ENCODE peak calls at places on chromosomes 11 and 22, in five cellular contexts. X is A549, K is IMR-90, R is K562, L is H1. V is an unnamed sample.

GRCh38 chr22:46143491-46144147 is 6.7 kb upstream of the PPARA start:
- DNase-seq in X (no peak), R (no peak), K (no peak), L (no peak), V (no peak)

GRCh38 chr11:97965849-97966646 is 1054.7 kb upstream of the CNTN5 start:
- DNase-seq in X (no peak), R (no peak), K (peak), L (no peak), V (no peak)

GRCh38 chr11:129694966-129695365 is 120.7 kb upstream of the TMEM45B start:
- DNase-seq in R (no peak), K (no peak), X (no peak), L (no peak), V (no peak)

GRCh38 chr11:69261116-69261515 is 32.8 kb upstream of the MYEOV start:
- DNase-seq in K (no peak), X (no peak), R (no peak), L (no peak), V (peak)

GRCh38 chr22:40178417-40179409 is 988 bp downstream of the TNRC6B start:
- DNase-seq in K (peak), L (no peak), R (no peak), X (no peak), V (peak)

GRCh38 chr22:29733362-29734322 is 13.8 kb downstream of the CABP7 start:
- DNase-seq in L (no peak), X (no peak), K (no peak), R (no peak), V (no peak)

GRCh38 chr22:49869091-49869830 is 15.6 kb downstream of the ZBED4 start:
- DNase-seq in L (no peak), X (no peak), R (no peak), K (no peak), V (no peak)

GRCh38 chr11:8219257-8220021 is 44.2 kb downstream of the LMO1 start:
- DNase-seq in X (peak), L (no peak), K (peak), R (peak), V (peak)

GRCh38 chr22:32850591-32851517 is 49.3 kb downstream of the TIMP3 start:
- DNase-seq in L (no peak), X (no peak), K (no peak), R (no peak), V (no peak)

GRCh38 chr22:21707677-21708076 is 27.9 kb downstream of the YPEL1 start:
- DNase-seq in L (no peak), R (peak), X (no peak), K (peak), V (no peak)

GRCh38 chr11:117861151-117862018 is 15.1 kb downstream of the FXYD6 start:
- DNase-seq in R (no peak), X (no peak), L (peak), K (no peak), V (no peak)

GRCh38 chr22:48185071-48185470 is 1422.6 kb downstream of the TBC1D22A start:
- DNase-seq in R (no peak), X (no peak), K (no peak), L (no peak), V (no peak)

GRCh38 chr11:70660889-70661197 is 262.5 kb downstream of the CTTN start:
- DNase-seq in R (no peak), L (no peak), X (no peak), K (no peak), V (no peak)

GRCh38 chr11:70860855-70861254 is 391.5 kb downstream of the SHANK2 start:
- DNase-seq in X (no peak), L (no peak), K (no peak), R (no peak), V (no peak)

GRCh38 chr22:36862251-36863242 is 1.7 kb downstream of the NCF4 start:
- DNase-seq in R (no peak), L (no peak), X (no peak), K (no peak), V (no peak)

GRCh38 chr11:110034816-110035215 is 58.4 kb upstream of the ZC3H12C start:
- DNase-seq in R (no peak), L (no peak), K (no peak), X (no peak), V (no peak)

GRCh38 chr11:34343153-34343552 is 14.7 kb downstream of the ABTB2 start:
- DNase-seq in L (no peak), X (peak), K (peak), R (no peak), V (no peak)

GRCh38 chr11:71504526-71504925 is 22.5 kb upstream of the KRTAP5-7 start:
- DNase-seq in R (no peak), L (no peak), K (no peak), X (no peak), V (no peak)

GRCh38 chr22:33658775-33659174 is 261.5 kb downstream of the LARGE1 start:
- DNase-seq in L (no peak), K (peak), X (no peak), R (no peak), V (no peak)

GRCh38 chr22:16608931-16609330 is 16.3 kb upstream of the CCT8L2 start:
- DNase-seq in R (peak), K (no peak), X (no peak), L (no peak), V (no peak)

GRCh38 chr11:70104961-70105360 is 26.8 kb downstream of the ANO1 start:
- DNase-seq in K (no peak), R (no peak), X (no peak), L (no peak), V (no peak)

GRCh38 chr11:66467756-66468155 is 1.1 kb downstream of the PELI3 start:
- DNase-seq in L (no peak), K (no peak), X (no peak), R (no peak), V (no peak)
- TF ChIP-seq MAFK in L (no peak), K (no peak), X (no peak), R (no peak), V (no peak)

DNA sequence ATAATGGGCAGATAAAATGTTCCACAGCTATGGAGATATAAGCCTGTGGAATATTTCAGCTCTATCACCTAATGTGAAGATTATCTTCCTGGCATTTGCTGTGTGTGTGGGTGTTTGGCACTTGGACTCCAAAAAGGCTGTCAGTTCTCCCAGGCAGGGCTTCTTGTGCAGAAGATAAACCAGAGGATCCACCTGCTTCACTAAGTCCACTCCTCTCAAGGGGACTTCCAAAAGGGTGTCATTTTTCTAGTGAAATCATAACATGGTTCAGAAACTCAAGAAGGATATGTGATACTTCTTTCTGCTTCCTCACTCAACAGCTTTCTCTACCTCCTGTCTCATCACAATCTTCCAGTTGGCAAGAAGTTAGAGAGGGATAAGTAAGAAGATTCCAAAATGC is 206.2 kb upstream of the MTMR2 start:
- DNase-seq in R (no peak), L (no peak), X (no peak), K (no peak), V (no peak)
- TF ChIP-seq MAFK in R (no peak), L (no peak), X (no peak), K (no peak), V (no peak)

GRCh38 chr22:42866100-42866499 is 9.0 kb upstream of the ARFGAP3 start:
- DNase-seq in K (no peak), X (no peak), L (no peak), R (no peak), V (no peak)
- TF ChIP-seq MAFK in K (no peak), X (no peak), L (no peak), R (no peak), V (no peak)

GRCh38 chr22:35424081-35424480 is 24.1 kb downstream of the MCM5 start:
- DNase-seq in X (no peak), K (no peak), R (no peak), L (no peak), V (no peak)

GRCh38 chr22:35426801-35427140 is 26.8 kb downstream of the MCM5 start:
- DNase-seq in X (no peak), L (no peak), K (no peak), R (no peak), V (no peak)

GRCh38 chr22:35425546-35425945 is 25.6 kb downstream of the MCM5 start:
- DNase-seq in K (no peak), L (no peak), X (no peak), R (no peak), V (no peak)

GRCh38 chr22:35424761-35425160 is 24.8 kb downstream of the MCM5 start:
- DNase-seq in L (no peak), X (no peak), R (no peak), K (no peak), V (no peak)

GRCh38 chr22:35425971-35426800 is 26.2 kb downstream of the MCM5 start:
- DNase-seq in L (no peak), X (no peak), K (peak), R (no peak), V (no peak)
- TF ChIP-seq MAFK in L (no peak), X (no peak), K (no peak), R (no peak), V (no peak)

DNA sequence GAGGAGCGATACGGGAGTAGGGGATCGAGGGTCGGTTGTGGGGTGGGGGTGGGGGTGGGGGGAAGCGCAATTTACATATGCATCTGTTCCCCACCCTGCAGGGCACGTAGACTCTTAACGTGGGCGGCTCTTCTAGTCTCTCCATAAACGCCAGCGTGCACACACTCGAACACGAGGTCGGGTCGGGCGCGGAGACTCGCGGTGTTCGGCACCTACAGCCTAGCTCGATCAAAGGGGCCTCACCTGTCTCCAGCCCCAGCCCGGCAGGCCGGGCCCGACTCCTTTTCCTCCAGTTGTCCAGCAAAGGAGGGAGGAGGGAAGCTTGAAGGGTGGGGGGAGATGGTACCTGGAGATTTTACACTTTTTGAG is 535 bp downstream of the DCUN1D5 start:
- DNase-seq in K (peak), X (peak), L (no peak), R (no peak), V (peak)
- TF ChIP-seq MAFK in K (no peak), X (no peak), L (no peak), R (no peak), V (no peak)

GRCh38 chr11:2527621-2528291 is 82.9 kb downstream of the KCNQ1 start:
- DNase-seq in L (no peak), R (no peak), K (no peak), X (no peak), V (no peak)

GRCh38 chr11:2524446-2525165 is 79.8 kb downstream of the KCNQ1 start:
- DNase-seq in K (no peak), R (no peak), L (no peak), X (no peak), V (no peak)

GRCh38 chr11:2526808-2527381 is 82.1 kb downstream of the KCNQ1 start:
- DNase-seq in R (peak), X (no peak), K (no peak), L (no peak), V (no peak)

GRCh38 chr11:2525166-2525861 is 80.5 kb downstream of the KCNQ1 start:
- DNase-seq in K (no peak), X (no peak), R (no peak), L (no peak), V (no peak)

DNA sequence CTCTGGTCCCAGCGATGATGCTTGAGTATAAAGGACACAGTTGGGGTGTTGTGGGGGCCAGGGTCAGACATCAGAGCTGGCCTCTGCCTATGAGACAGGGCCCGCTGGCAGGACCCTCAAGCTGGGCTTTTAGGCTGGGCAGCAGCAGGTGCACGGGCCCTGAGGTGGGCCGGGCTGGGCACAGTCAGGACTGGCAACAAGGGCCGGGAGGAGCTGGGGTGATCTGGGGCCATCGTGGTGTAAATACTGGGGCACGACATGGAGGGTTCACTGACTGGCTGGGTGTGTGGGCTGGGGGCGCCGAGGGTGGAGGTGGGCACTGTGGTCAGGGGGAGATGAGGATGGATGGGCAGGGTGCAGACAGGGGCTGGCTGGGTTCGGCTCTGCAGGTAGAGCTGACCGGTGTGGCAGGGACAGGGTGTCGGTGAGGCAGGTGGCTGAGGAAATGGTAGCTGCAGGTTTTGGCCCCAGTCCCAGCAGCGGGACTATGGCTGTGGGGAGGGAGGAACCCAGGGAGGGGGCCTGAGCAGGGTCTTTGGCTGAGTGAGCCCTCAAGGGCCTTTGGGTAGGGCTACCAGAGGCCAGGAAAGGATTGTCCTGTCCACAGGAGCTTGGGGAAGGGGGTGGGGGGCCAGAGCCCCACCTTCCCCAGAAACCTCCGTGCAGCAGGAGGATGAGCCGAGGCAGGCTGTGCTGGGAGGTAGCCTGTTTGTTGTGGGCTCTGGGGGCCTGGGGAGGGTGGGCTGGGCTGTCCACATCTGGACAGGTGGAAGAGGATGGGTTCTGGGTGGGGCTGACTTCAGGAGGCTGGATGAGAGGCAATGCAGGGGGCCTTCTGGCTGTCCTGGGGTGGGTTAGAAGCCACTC is 81.4 kb downstream of the KCNQ1 start:
- DNase-seq in X (no peak), K (no peak), L (no peak), R (no peak), V (no peak)
- TF ChIP-seq MAFK in X (no peak), K (no peak), L (no peak), R (no peak), V (no peak)

GRCh38 chr22:44672632-44673031 is 29.4 kb upstream of the PRR5 start:
- DNase-seq in R (no peak), L (no peak), K (no peak), X (no peak), V (no peak)
- TF ChIP-seq MAFK in R (no peak), L (no peak), K (no peak), X (no peak), V (no peak)

GRCh38 chr11:44847316-44847715 is 103.4 kb downstream of the TP53I11 start:
- DNase-seq in X (no peak), K (no peak), L (no peak), R (no peak), V (no peak)

GRCh38 chr11:44846852-44847251 is 103.8 kb downstream of the TP53I11 start:
- DNase-seq in L (no peak), R (no peak), X (no peak), K (no peak), V (no peak)

GRCh38 chr11:44849424-44849823 is 101.3 kb downstream of the TP53I11 start:
- DNase-seq in L (no peak), R (no peak), K (no peak), X (no peak), V (no peak)

GRCh38 chr11:44848963-44849350 is 101.7 kb downstream of the TP53I11 start:
- DNase-seq in L (no peak), K (no peak), R (no peak), X (no peak), V (no peak)

DNA sequence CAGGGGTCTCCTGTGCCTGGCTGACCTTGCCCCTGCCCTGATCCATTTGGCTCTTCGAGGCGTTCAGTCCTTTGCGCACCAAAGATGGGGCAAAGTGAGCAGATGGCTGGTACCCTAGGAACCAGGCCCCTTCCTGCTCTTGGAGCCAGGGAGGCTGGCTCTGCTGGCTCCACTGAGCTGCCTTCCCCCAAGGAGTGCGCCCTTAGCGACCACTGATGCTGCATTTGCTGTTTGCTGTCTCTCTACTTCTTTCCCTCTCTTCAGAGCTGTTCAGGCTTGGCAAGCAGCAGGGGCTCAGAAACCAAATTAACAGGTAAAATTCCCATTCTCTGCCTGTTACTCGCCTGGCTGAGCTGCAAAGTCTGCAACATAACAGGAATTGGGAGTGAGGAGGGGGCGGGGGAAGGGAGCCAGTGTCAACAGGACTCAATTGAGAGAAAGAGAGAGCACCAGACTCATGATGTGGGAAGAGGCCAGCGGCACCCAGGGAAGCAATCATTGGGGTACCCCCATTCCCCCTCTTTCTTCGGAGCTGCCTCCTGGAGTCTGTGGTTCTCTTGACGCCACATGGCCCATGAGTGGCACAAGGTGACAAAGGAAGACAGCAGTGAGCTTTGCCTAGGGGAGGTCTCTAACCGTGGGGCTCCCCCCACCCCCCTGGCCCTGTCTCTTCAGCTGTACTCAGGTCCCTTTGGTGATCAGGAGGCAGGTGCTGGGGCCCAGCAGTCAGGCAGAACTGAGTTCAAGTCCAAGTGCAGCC is 102.3 kb downstream of the TP53I11 start:
- DNase-seq in L (no peak), K (no peak), X (no peak), R (no peak), V (no peak)
- TF ChIP-seq MAFK in L (no peak), K (no peak), X (no peak), R (no peak), V (no peak)